ENCODE peak calls at places on chromosomes 13 and 19, in four cellular contexts. J is H9, A is astrocyte, Q is IMR-90. O is an unnamed sample.

GRCh38 chr13:35930665-35931631 is 200.2 kb downstream of the DCLK1 start:
- DNase-seq in Q (peak; percentile 20), A (no peak), J (no peak), O (peak; percentile 20)

GRCh38 chr13:50156140-50156539 is 140.9 kb downstream of the KCNRG start:
- DNase-seq in J (no peak), Q (peak; percentile 78), A (peak; percentile 88), O (peak; percentile 28)

GRCh38 chr13:43116242-43116641 is 92.9 kb downstream of the DNAJC15 start:
- DNase-seq in A (no peak), Q (no peak), J (peak; percentile 42), O (no peak)

GRCh38 chr13:30002577-30002976 is 152.2 kb upstream of the UBL3 start:
- DNase-seq in Q (peak; percentile 85), J (no peak), A (peak; percentile 92), O (peak; percentile 93)

GRCh38 chr13:64900039-64900438 is 2330.1 kb downstream of the PCDH9 start:
- DNase-seq in J (no peak), A (no peak), Q (no peak), O (no peak)

GRCh38 chr19:11265785-11266236 is 3.5 kb upstream of the DOCK6 start:
- DNase-seq in A (no peak), Q (no peak), J (no peak), O (peak; percentile 20)

GRCh38 chr13:67150608-67151007 is 79.5 kb downstream of the PCDH9 start:
- DNase-seq in J (no peak), Q (no peak), A (no peak), O (no peak)

GRCh38 chr19:19627716-19628498 is at the start of gene LPAR2:
- DNase-seq in J (peak; percentile 78), Q (no peak), A (no peak), O (peak; percentile 10)

GRCh38 chr19:2089001-2089711 is 7.0 kb downstream of the MOB3A start:
- DNase-seq in A (peak; percentile 21), J (no peak), Q (peak; percentile 36), O (no peak)

GRCh38 chr19:16076154-16076957 is at the start of gene TPM4:
- DNase-seq in A (peak; percentile 90), Q (peak; percentile 96), J (peak; percentile 95), O (peak; percentile 94)

GRCh38 chr13:48783181-48783630 is 129.5 kb downstream of the CYSLTR2 start:
- DNase-seq in A (peak; percentile 85), J (no peak), Q (peak; percentile 100), O (peak; percentile 83)

GRCh38 chr19:33226550-33227241 is 1.0 kb upstream of the SLC7A10 start:
- DNase-seq in Q (no peak), A (no peak), J (peak; percentile 95), O (peak; percentile 16)

GRCh38 chr19:2048104-2048958 is 2.7 kb downstream of the MKNK2 start:
- DNase-seq in A (no peak), J (peak; percentile 22), Q (no peak), O (no peak)

GRCh38 chr19:2722541-2723344 is 1.6 kb upstream of the DIRAS1 start:
- DNase-seq in A (peak; percentile 67), J (no peak), Q (peak; percentile 74), O (peak; percentile 82)

GRCh38 chr13:101706651-101707050 is 254.2 kb downstream of the ITGBL1 start:
- DNase-seq in J (no peak), Q (peak; percentile 94), A (peak; percentile 74), O (peak; percentile 99)

GRCh38 chr13:98473135-98473791 is 103.6 kb downstream of the STK24 start:
- DNase-seq in A (no peak), J (no peak), Q (no peak), O (no peak)

GRCh38 chr13:91797567-91797966 is 399.1 kb downstream of the GPC5 start:
- DNase-seq in J (no peak), A (no peak), Q (no peak), O (no peak)

GRCh38 chr13:33205804-33206221 is 79.7 kb downstream of the STARD13 start:
- DNase-seq in A (no peak), Q (peak; percentile 62), J (no peak), O (peak; percentile 69)

GRCh38 chr19:45250832-45251451 is at the start of gene MARK4:
- DNase-seq in A (no peak), Q (peak; percentile 34), J (peak; percentile 69), O (peak; percentile 39)

GRCh38 chr19:6427131-6427530 is 2.5 kb upstream of the KHSRP start:
- DNase-seq in Q (no peak), A (no peak), J (no peak), O (no peak)

GRCh38 chr13:22770891-22771290 is 409.9 kb upstream of the SGCG start:
- DNase-seq in J (no peak), A (no peak), Q (no peak), O (no peak)

GRCh38 chr19:55147408-55148251 is 1.4 kb downstream of the TNNT1 start:
- DNase-seq in J (peak; percentile 61), A (no peak), Q (no peak), O (no peak)

GRCh38 chr13:111565400-111565799 is 245.0 kb downstream of the TEX29 start:
- DNase-seq in A (no peak), Q (no peak), J (no peak), O (no peak)

GRCh38 chr19:2451741-2452140 is 5.0 kb downstream of the LMNB2 start:
- DNase-seq in Q (no peak), A (no peak), J (no peak), O (no peak)

GRCh38 chr13:66803759-66804456 is 426.2 kb downstream of the PCDH9 start:
- DNase-seq in A (no peak), Q (peak; percentile 2), J (no peak), O (no peak)

GRCh38 chr13:24145231-24145630 is 15.3 kb upstream of the SPATA13 start:
- DNase-seq in J (no peak), Q (no peak), A (no peak), O (no peak)

GRCh38 chr19:35389192-35389861 is 18.5 kb downstream of the GPR42 start:
- DNase-seq in Q (no peak), A (no peak), J (no peak), O (no peak)

GRCh38 chr19:34953092-34953491 is 10.9 kb downstream of the ZNF792 start:
- DNase-seq in A (no peak), J (no peak), Q (no peak), O (no peak)

GRCh38 chr13:96229356-96229755 is 139.4 kb downstream of the HS6ST3 start:
- DNase-seq in A (no peak), Q (no peak), J (peak; percentile 43), O (peak; percentile 6)

GRCh38 chr19:45223879-45224278 is 21.3 kb downstream of the EXOC3L2 start:
- DNase-seq in J (no peak), A (no peak), Q (no peak), O (no peak)

GRCh38 chr13:98751397-98752110 is 918 bp downstream of the SLC15A1 start:
- DNase-seq in Q (peak; percentile 5), J (peak; percentile 66), A (peak; percentile 22), O (peak; percentile 33)

GRCh38 chr19:10782795-10783194 is 53.2 kb downstream of the TMED1 start:
- DNase-seq in A (no peak), Q (no peak), J (no peak), O (no peak)

DNA sequence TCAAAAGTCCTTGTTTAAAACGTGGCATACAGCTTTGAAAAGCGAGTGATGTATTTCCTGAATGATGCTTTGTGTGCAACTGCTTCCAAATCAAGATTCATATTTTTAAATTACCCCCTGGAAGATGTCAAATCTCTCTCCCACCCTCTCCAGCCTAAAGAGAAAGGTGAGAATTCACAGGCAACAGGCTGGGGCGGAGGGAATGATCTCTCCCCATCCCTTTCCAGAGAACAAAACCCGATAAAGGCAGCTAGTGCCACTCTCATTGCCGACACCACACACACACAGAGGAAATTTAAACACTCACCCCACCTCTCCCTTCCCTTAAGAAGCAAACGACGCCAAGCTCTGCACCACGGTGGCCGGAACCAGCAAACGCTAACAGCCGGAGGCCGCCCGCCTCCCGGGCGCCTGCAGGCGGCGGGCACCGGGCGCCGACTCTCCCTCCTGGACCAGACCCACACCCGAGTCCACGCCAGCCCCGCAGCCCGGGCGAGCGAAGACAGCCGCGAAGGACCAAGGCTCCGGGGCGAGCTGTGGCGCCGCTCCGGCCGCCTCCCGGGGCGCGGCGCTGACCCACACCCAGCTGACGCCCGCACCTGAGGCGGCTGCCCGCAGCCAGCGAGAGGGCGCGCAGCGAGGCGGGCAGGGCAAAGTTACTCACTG is 485 bp downstream of the LNX2 start:
- DNase-seq in J (no peak), A (peak; percentile 11), Q (peak; percentile 21), O (peak; percentile 42)
- H2AFZ ChIP-seq in J (no peak overlapping the region), A (peak overlapping the region; percentile 91), Q (peak overlapping the region; percentile 92), O (peak overlapping the region; percentile 92)

DNA sequence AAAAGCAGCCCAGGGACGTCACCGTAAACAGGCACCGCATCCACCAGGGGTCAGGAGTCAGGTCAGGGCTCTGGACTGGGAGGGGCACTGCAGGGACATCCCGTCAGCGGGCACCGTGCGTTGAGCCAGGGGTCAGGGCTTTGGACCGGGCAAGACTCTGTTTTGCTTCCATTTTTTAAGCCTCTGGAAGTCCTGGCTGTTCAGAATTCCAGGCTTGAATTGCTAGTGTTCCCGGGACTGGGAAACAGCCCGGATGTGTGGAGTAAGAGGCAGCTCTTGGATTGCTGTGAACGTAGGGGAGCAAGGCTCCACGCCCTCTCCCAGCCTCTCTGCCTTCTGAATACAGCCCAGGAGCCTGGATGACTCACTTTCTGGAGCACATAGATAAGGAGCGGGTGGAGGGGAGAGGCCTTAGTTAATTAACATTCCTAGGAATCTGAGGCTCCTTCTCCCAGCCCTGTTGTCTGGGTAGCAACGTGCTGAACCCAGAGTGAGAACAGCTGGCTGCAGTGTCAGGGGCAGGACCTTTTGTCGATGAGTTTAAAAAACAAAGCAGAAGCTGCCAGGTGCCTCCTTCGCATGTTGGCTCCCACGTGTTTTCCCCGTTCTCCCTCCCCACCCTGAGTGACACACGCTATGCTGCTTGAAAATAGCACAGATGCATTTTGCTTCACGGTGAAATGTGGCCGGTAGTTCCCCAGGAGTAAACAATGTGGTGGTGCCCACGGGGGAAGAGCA is 21.9 kb downstream of the ATP11A start:
- DNase-seq in Q (peak; percentile 98), A (peak; percentile 97), J (peak; percentile 93), O (peak; percentile 98)
- TF ChIP-seq CTCF in Q (no peak), A (no peak), J (peak; percentile 69), O (peak; percentile 29)

DNA sequence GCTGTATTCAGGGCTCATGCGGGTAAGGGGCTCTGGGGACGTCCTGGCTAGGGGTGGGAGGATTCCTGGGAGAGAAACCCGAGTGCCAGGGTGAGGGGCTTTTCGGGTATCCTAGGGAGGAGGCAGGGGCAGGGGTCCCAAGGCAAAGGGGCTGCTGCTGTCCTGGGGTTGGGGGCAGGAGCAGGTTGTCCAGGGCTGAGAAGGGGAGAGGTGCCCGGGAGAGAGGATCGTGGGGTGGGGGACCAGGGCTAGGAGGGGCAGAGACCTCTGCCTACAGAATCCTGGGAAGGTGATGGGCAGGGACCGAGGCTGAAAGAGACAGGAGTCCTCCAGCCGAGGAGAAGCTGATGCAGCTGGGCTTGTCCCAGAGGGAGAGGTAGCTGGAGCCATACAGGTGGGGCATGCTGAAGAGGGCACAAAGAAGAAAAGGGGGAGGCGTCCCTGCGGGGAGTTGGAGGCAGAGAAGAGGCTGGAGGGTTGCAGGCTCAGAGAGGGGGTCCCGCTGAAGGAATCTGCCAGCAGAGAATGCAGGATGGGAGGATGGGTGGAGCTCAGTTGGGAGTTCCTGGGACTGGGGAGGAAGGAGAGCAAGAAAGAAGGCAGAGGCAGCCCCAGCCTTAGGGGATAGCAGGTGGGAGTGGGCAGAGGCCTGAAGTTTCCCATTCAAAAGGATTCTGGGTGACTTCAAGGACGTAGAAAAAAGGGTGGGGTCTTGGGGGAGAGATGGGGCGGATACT is 569 bp downstream of the CYP2S1 start:
- DNase-seq in Q (no peak), A (no peak), J (no peak), O (no peak)
- H2AFZ ChIP-seq in Q (peak overlapping the region; percentile 84), A (no peak overlapping the region), J (no peak overlapping the region), O (no peak overlapping the region)

GRCh38 chr13:51221674-51222509 is at the start of gene FAM124A:
- DNase-seq in J (no peak), Q (peak; percentile 4), A (no peak), O (peak; percentile 20)
- TF ChIP-seq CTCF in J (peak; percentile 32), Q (peak; percentile 35), A (no peak), O (no peak)

O was measured in fibroblast of lung.